ENCODE peak calls at places on chromosomes 16 and 17, in nine cellular contexts. One of them, this sample, is unnamed. For H3K36me3, the result is how much of the 10 kb centered on the place peaks cover.

GRCh38 chr16:50505714-50506542 is 42.3 kb upstream of the NKD1 start:
- DNase-seq in neural progenitor cell: peak
- DNase-seq in Peyer's patch: no peak
- DNase-seq in OCI-LY7: no peak
- DNase-seq in BE2C: no peak
- DNase-seq in endodermal cell: peak
- DNase-seq in ovary: no peak
- DNase-seq in CD8-positive, alpha-beta T cell: peak
- DNase-seq in adrenal gland: peak
- DNase-seq in this sample: no peak

GRCh38 chr16:4788910-4789309 is 765 bp upstream of the SEPTIN12 start:
- DNase-seq in OCI-LY7: no peak
- DNase-seq in adrenal gland: no peak
- DNase-seq in BE2C: no peak
- DNase-seq in Peyer's patch: no peak
- DNase-seq in ovary: no peak
- DNase-seq in CD8-positive, alpha-beta T cell: no peak
- DNase-seq in neural progenitor cell: no peak
- DNase-seq in endodermal cell: no peak
- DNase-seq in this sample: no peak

GRCh38 chr17:9402590-9403199 is 172.9 kb downstream of the STX8 start:
- DNase-seq in Peyer's patch: no peak
- DNase-seq in neural progenitor cell: peak
- DNase-seq in ovary: no peak
- DNase-seq in endodermal cell: peak
- DNase-seq in adrenal gland: no peak
- DNase-seq in CD8-positive, alpha-beta T cell: no peak
- DNase-seq in BE2C: peak
- DNase-seq in OCI-LY7: peak
- DNase-seq in this sample: no peak

GRCh38 chr16:22186517-22186916 is 19.6 kb upstream of the EEF2K start:
- DNase-seq in adrenal gland: no peak
- DNase-seq in endodermal cell: peak
- DNase-seq in BE2C: no peak
- DNase-seq in ovary: no peak
- DNase-seq in CD8-positive, alpha-beta T cell: no peak
- DNase-seq in neural progenitor cell: peak
- DNase-seq in Peyer's patch: no peak
- DNase-seq in OCI-LY7: no peak
- DNase-seq in this sample: no peak

GRCh38 chr16:57041182-57042156 is 50.9 kb upstream of the CPNE2 start:
- DNase-seq in endodermal cell: no peak
- DNase-seq in ovary: no peak
- DNase-seq in OCI-LY7: peak
- DNase-seq in adrenal gland: no peak
- DNase-seq in CD8-positive, alpha-beta T cell: peak
- DNase-seq in neural progenitor cell: no peak
- DNase-seq in BE2C: no peak
- DNase-seq in Peyer's patch: peak
- DNase-seq in this sample: no peak

GRCh38 chr16:7997966-7998365 is 592.3 kb downstream of the TMEM114 start:
- DNase-seq in ovary: no peak
- DNase-seq in Peyer's patch: no peak
- DNase-seq in adrenal gland: no peak
- DNase-seq in OCI-LY7: no peak
- DNase-seq in endodermal cell: no peak
- DNase-seq in BE2C: no peak
- DNase-seq in neural progenitor cell: no peak
- DNase-seq in CD8-positive, alpha-beta T cell: no peak
- DNase-seq in this sample: no peak

GRCh38 chr16:14198603-14199002 is 127.5 kb downstream of the MRTFB start:
- DNase-seq in Peyer's patch: no peak
- DNase-seq in neural progenitor cell: no peak
- DNase-seq in BE2C: no peak
- DNase-seq in CD8-positive, alpha-beta T cell: no peak
- DNase-seq in endodermal cell: no peak
- DNase-seq in OCI-LY7: no peak
- DNase-seq in ovary: no peak
- DNase-seq in adrenal gland: no peak
- DNase-seq in this sample: no peak

GRCh38 chr16:87391950-87392822 is at the start of gene MAP1LC3B:
- DNase-seq in neural progenitor cell: peak
- DNase-seq in CD8-positive, alpha-beta T cell: peak
- DNase-seq in OCI-LY7: peak
- DNase-seq in BE2C: peak
- DNase-seq in Peyer's patch: peak
- DNase-seq in endodermal cell: peak
- DNase-seq in ovary: peak
- DNase-seq in adrenal gland: peak
- DNase-seq in this sample: peak

GRCh38 chr17:17590883-17591407 is 563 bp downstream of the PEMT start:
- DNase-seq in adrenal gland: no peak
- DNase-seq in Peyer's patch: no peak
- DNase-seq in endodermal cell: no peak
- DNase-seq in BE2C: no peak
- DNase-seq in CD8-positive, alpha-beta T cell: no peak
- DNase-seq in neural progenitor cell: no peak
- DNase-seq in OCI-LY7: no peak
- DNase-seq in ovary: no peak
- DNase-seq in this sample: no peak

GRCh38 chr17:30236807-30237206 is 1.3 kb upstream of the SLC6A4 start:
- DNase-seq in neural progenitor cell: peak
- DNase-seq in CD8-positive, alpha-beta T cell: peak
- DNase-seq in Peyer's patch: no peak
- DNase-seq in adrenal gland: peak
- DNase-seq in BE2C: peak
- DNase-seq in OCI-LY7: no peak
- DNase-seq in endodermal cell: peak
- DNase-seq in ovary: peak
- DNase-seq in this sample: no peak

GRCh38 chr16:88936008-88936912 is 40.7 kb downstream of the CBFA2T3 start:
- DNase-seq in adrenal gland: no peak
- DNase-seq in Peyer's patch: peak
- DNase-seq in CD8-positive, alpha-beta T cell: no peak
- DNase-seq in endodermal cell: no peak
- DNase-seq in neural progenitor cell: no peak
- DNase-seq in ovary: no peak
- DNase-seq in BE2C: no peak
- DNase-seq in OCI-LY7: peak
- DNase-seq in this sample: no peak

GRCh38 chr17:55437165-55437605 is 15.6 kb upstream of the MMD start:
- DNase-seq in OCI-LY7: peak
- DNase-seq in CD8-positive, alpha-beta T cell: no peak
- DNase-seq in BE2C: no peak
- DNase-seq in ovary: no peak
- DNase-seq in endodermal cell: peak
- DNase-seq in adrenal gland: no peak
- DNase-seq in neural progenitor cell: peak
- DNase-seq in Peyer's patch: peak
- DNase-seq in this sample: no peak

GRCh38 chr17:79923974-79924638 is 84.9 kb upstream of the CBX4 start:
- DNase-seq in neural progenitor cell: peak
- DNase-seq in Peyer's patch: no peak
- DNase-seq in CD8-positive, alpha-beta T cell: no peak
- DNase-seq in ovary: peak
- DNase-seq in BE2C: peak
- DNase-seq in endodermal cell: peak
- DNase-seq in OCI-LY7: peak
- DNase-seq in adrenal gland: no peak
- DNase-seq in this sample: no peak

GRCh38 chr16:69143116-69143515 is 10.7 kb downstream of the UTP4 start:
- DNase-seq in ovary: no peak
- DNase-seq in adrenal gland: no peak
- DNase-seq in BE2C: peak
- DNase-seq in OCI-LY7: no peak
- DNase-seq in Peyer's patch: no peak
- DNase-seq in CD8-positive, alpha-beta T cell: no peak
- DNase-seq in neural progenitor cell: peak
- DNase-seq in endodermal cell: no peak
- DNase-seq in this sample: no peak

GRCh38 chr16:90048347-90048722 is 28.8 kb downstream of the PRDM7 start:
- DNase-seq in adrenal gland: no peak
- DNase-seq in neural progenitor cell: no peak
- DNase-seq in ovary: no peak
- DNase-seq in OCI-LY7: no peak
- DNase-seq in BE2C: no peak
- DNase-seq in endodermal cell: no peak
- DNase-seq in Peyer's patch: no peak
- DNase-seq in CD8-positive, alpha-beta T cell: no peak
- DNase-seq in this sample: no peak

GRCh38 chr16:27922433-27922832 is 141.1 kb downstream of the GSG1L start:
- DNase-seq in OCI-LY7: no peak
- DNase-seq in endodermal cell: peak
- DNase-seq in neural progenitor cell: peak
- DNase-seq in ovary: no peak
- DNase-seq in Peyer's patch: no peak
- DNase-seq in CD8-positive, alpha-beta T cell: no peak
- DNase-seq in BE2C: no peak
- DNase-seq in adrenal gland: no peak
- DNase-seq in this sample: no peak

GRCh38 chr16:9525037-9525436 is 433.6 kb downstream of the HAPSTR1 start:
- DNase-seq in BE2C: no peak
- DNase-seq in adrenal gland: no peak
- DNase-seq in CD8-positive, alpha-beta T cell: no peak
- DNase-seq in OCI-LY7: no peak
- DNase-seq in neural progenitor cell: no peak
- DNase-seq in Peyer's patch: no peak
- DNase-seq in ovary: no peak
- DNase-seq in endodermal cell: no peak
- DNase-seq in this sample: no peak

GRCh38 chr17:3015890-3016289 is 47.5 kb downstream of the OR1D5 start:
- DNase-seq in BE2C: no peak
- DNase-seq in CD8-positive, alpha-beta T cell: no peak
- DNase-seq in neural progenitor cell: no peak
- DNase-seq in ovary: no peak
- DNase-seq in endodermal cell: no peak
- DNase-seq in adrenal gland: no peak
- DNase-seq in Peyer's patch: no peak
- DNase-seq in OCI-LY7: no peak
- DNase-seq in this sample: no peak

GRCh38 chr17:50145532-50146229 is 4.8 kb downstream of the PPP1R9B start:
- DNase-seq in ovary: no peak
- DNase-seq in CD8-positive, alpha-beta T cell: no peak
- DNase-seq in endodermal cell: no peak
- DNase-seq in Peyer's patch: no peak
- DNase-seq in adrenal gland: no peak
- DNase-seq in BE2C: no peak
- DNase-seq in neural progenitor cell: no peak
- DNase-seq in OCI-LY7: no peak
- DNase-seq in this sample: no peak
- H3K36me3 ChIP-seq in ovary: under half
- H3K36me3 ChIP-seq in CD8-positive, alpha-beta T cell: under half
- H3K36me3 ChIP-seq in endodermal cell: under half
- H3K36me3 ChIP-seq in Peyer's patch: under half
- H3K36me3 ChIP-seq in adrenal gland: under half
- H3K36me3 ChIP-seq in BE2C: half or more
- H3K36me3 ChIP-seq in neural progenitor cell: under half
- H3K36me3 ChIP-seq in OCI-LY7: half or more
- H3K36me3 ChIP-seq in this sample: under half

GRCh38 chr16:31382485-31383161 is 10.5 kb upstream of the ITGAD start:
- DNase-seq in adrenal gland: peak
- DNase-seq in ovary: peak
- DNase-seq in endodermal cell: peak
- DNase-seq in neural progenitor cell: peak
- DNase-seq in OCI-LY7: peak
- DNase-seq in Peyer's patch: peak
- DNase-seq in CD8-positive, alpha-beta T cell: peak
- DNase-seq in BE2C: peak
- DNase-seq in this sample: no peak
- TF ChIP-seq CTCF in adrenal gland: peak
- TF ChIP-seq CTCF in ovary: no peak
- TF ChIP-seq CTCF in endodermal cell: peak
- TF ChIP-seq CTCF in neural progenitor cell: peak
- TF ChIP-seq CTCF in OCI-LY7: peak
- TF ChIP-seq CTCF in Peyer's patch: peak
- TF ChIP-seq CTCF in CD8-positive, alpha-beta T cell: peak
- TF ChIP-seq CTCF in BE2C: peak
- TF ChIP-seq CTCF in this sample: peak

GRCh38 chr16:10871157-10871991 is 5.6 kb upstream of the CIITA start:
- DNase-seq in ovary: no peak
- DNase-seq in adrenal gland: peak
- DNase-seq in neural progenitor cell: no peak
- DNase-seq in CD8-positive, alpha-beta T cell: peak
- DNase-seq in Peyer's patch: peak
- DNase-seq in OCI-LY7: peak
- DNase-seq in BE2C: no peak
- DNase-seq in endodermal cell: no peak
- DNase-seq in this sample: peak

GRCh38 chr16:10868562-10869469 is 8.2 kb upstream of the CIITA start:
- DNase-seq in BE2C: no peak
- DNase-seq in neural progenitor cell: no peak
- DNase-seq in adrenal gland: peak
- DNase-seq in CD8-positive, alpha-beta T cell: no peak
- DNase-seq in endodermal cell: no peak
- DNase-seq in Peyer's patch: peak
- DNase-seq in ovary: no peak
- DNase-seq in OCI-LY7: peak
- DNase-seq in this sample: no peak

GRCh38 chr16:10868089-10868488 is 8.9 kb upstream of the CIITA start:
- DNase-seq in CD8-positive, alpha-beta T cell: no peak
- DNase-seq in BE2C: no peak
- DNase-seq in endodermal cell: no peak
- DNase-seq in ovary: no peak
- DNase-seq in adrenal gland: no peak
- DNase-seq in neural progenitor cell: no peak
- DNase-seq in Peyer's patch: peak
- DNase-seq in OCI-LY7: peak
- DNase-seq in this sample: no peak

GRCh38 chr16:10870137-10870776 is 6.7 kb upstream of the CIITA start:
- DNase-seq in ovary: no peak
- DNase-seq in adrenal gland: no peak
- DNase-seq in neural progenitor cell: no peak
- DNase-seq in OCI-LY7: peak
- DNase-seq in Peyer's patch: peak
- DNase-seq in CD8-positive, alpha-beta T cell: no peak
- DNase-seq in BE2C: no peak
- DNase-seq in endodermal cell: no peak
- DNase-seq in this sample: no peak

DNA sequence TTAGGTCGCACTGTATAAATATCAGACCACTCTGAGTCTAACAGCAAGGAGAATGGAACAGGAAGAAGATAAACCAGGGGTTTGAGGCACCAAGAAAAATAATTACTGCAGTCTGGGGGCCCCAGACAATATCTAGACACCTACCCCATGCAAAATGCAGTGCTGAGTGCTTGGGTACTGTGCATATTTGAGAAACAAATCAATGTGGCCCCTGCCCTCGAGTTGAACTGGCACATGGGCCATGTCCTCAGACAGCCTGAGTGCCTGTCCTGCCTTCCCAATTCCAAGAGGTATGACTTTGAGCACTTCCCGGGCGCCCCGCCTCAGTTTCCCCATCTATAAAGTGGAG is 6.2 kb upstream of the CIITA start:
- DNase-seq in neural progenitor cell: no peak
- DNase-seq in ovary: no peak
- DNase-seq in adrenal gland: no peak
- DNase-seq in BE2C: no peak
- DNase-seq in endodermal cell: no peak
- DNase-seq in OCI-LY7: no peak
- DNase-seq in CD8-positive, alpha-beta T cell: no peak
- DNase-seq in Peyer's patch: no peak
- DNase-seq in this sample: no peak
- H3K4me3 ChIP-seq in neural progenitor cell: no peak
- H3K4me3 ChIP-seq in ovary: no peak
- H3K4me3 ChIP-seq in adrenal gland: no peak
- H3K4me3 ChIP-seq in BE2C: no peak
- H3K4me3 ChIP-seq in endodermal cell: no peak
- H3K4me3 ChIP-seq in OCI-LY7: no peak
- H3K4me3 ChIP-seq in CD8-positive, alpha-beta T cell: no peak
- H3K4me3 ChIP-seq in Peyer's patch: no peak
- H3K4me3 ChIP-seq in this sample: no peak

GRCh38 chr17:7849185-7850117 is 5.4 kb upstream of the TMEM88 start:
- DNase-seq in BE2C: no peak
- DNase-seq in endodermal cell: no peak
- DNase-seq in ovary: peak
- DNase-seq in OCI-LY7: no peak
- DNase-seq in adrenal gland: no peak
- DNase-seq in Peyer's patch: no peak
- DNase-seq in CD8-positive, alpha-beta T cell: no peak
- DNase-seq in neural progenitor cell: no peak
- DNase-seq in this sample: no peak
- H3K36me3 ChIP-seq in BE2C: under half
- H3K36me3 ChIP-seq in endodermal cell: half or more
- H3K36me3 ChIP-seq in ovary: under half
- H3K36me3 ChIP-seq in OCI-LY7: half or more
- H3K36me3 ChIP-seq in adrenal gland: under half
- H3K36me3 ChIP-seq in Peyer's patch: under half
- H3K36me3 ChIP-seq in CD8-positive, alpha-beta T cell: under half
- H3K36me3 ChIP-seq in neural progenitor cell: under half
- H3K36me3 ChIP-seq in this sample: half or more